ENCODE peak calls at places on chromosomes 6 and 20, in five cellular contexts. A, E, X, M and Q are unnamed samples.

GRCh38 chr6:169169941-169170582 is 83.6 kb downstream of the THBS2 start:
- DNase-seq in X (no peak), E (no peak), M (peak; percentile 8), A (no peak), Q (no peak)

GRCh38 chr6:82996156-82996555 is 69.5 kb downstream of the UBE3D start:
- DNase-seq in A (no peak), E (no peak), M (no peak), X (no peak), Q (no peak)

GRCh38 chr6:6811151-6812002 is 222.9 kb downstream of the LY86 start:
- DNase-seq in X (no peak), M (peak; percentile 79), A (peak; percentile 47), E (peak; percentile 67), Q (peak; percentile 93)

GRCh38 chr6:16711551-16712249 is 49.6 kb downstream of the ATXN1 start:
- DNase-seq in M (no peak), E (no peak), A (no peak), X (no peak), Q (no peak)

GRCh38 chr6:37019065-37019450 is 13.6 kb downstream of the FGD2 start:
- DNase-seq in A (no peak), E (no peak), X (no peak), M (no peak), Q (no peak)

GRCh38 chr6:155047523-155047922 is 52.4 kb downstream of the TIAM2 start:
- DNase-seq in A (no peak), E (no peak), X (no peak), M (no peak), Q (no peak)

GRCh38 chr20:52247548-52247947 is 56.0 kb upstream of the ZFP64 start:
- DNase-seq in A (no peak), X (no peak), E (no peak), M (no peak), Q (no peak)

GRCh38 chr6:138538390-138539031 is 39.2 kb upstream of the NHSL1 start:
- DNase-seq in X (no peak), M (no peak), E (peak; percentile 83), A (no peak), Q (no peak)

GRCh38 chr6:1461207-1461606 is 71.8 kb downstream of the FOXF2 start:
- DNase-seq in A (no peak), X (no peak), M (no peak), E (peak; percentile 79), Q (peak; percentile 9)

GRCh38 chr6:69825904-69826303 is 29.1 kb upstream of the LMBRD1 start:
- DNase-seq in E (peak; percentile 33), M (no peak), X (no peak), A (no peak), Q (no peak)

GRCh38 chr6:38805682-38806081 is 90.6 kb downstream of the DNAH8 start:
- DNase-seq in X (no peak), M (no peak), E (no peak), A (no peak), Q (no peak)

GRCh38 chr20:6152777-6153176 is 29.9 kb upstream of the FERMT1 start:
- DNase-seq in A (no peak), M (no peak), E (no peak), X (no peak), Q (no peak)

GRCh38 chr6:82251942-82252341 is 4.4 kb upstream of the IBTK start:
- DNase-seq in A (peak; percentile 70), E (peak; percentile 54), M (no peak), X (peak; percentile 26), Q (no peak)

GRCh38 chr20:29079769-29080690 is 2177.4 kb upstream of the DEFB115 start:
- DNase-seq in A (no peak), M (no peak), E (no peak), X (peak; percentile 58), Q (no peak)

GRCh38 chr6:41209976-41210375 is 9.0 kb upstream of the TREML2 start:
- DNase-seq in E (no peak), X (no peak), M (no peak), A (no peak), Q (no peak)

GRCh38 chr6:111173341-111173740 is 86.0 kb downstream of the SLC16A10 start:
- DNase-seq in E (no peak), A (no peak), M (peak; percentile 31), X (no peak), Q (no peak)

GRCh38 chr6:31270788-31271640 is 878 bp downstream of the HLA-C start:
- DNase-seq in X (no peak), A (peak; percentile 71), M (peak; percentile 78), E (peak; percentile 47), Q (no peak)

GRCh38 chr6:38861957-38862401 is 146.9 kb downstream of the DNAH8 start:
- DNase-seq in A (no peak), M (no peak), X (no peak), E (no peak), Q (no peak)

GRCh38 chr6:75115501-75115900 is 90.4 kb downstream of the COL12A1 start:
- DNase-seq in E (peak; percentile 52), M (no peak), A (peak; percentile 46), X (no peak), Q (no peak)

GRCh38 chr6:74130641-74131040 is 434.6 kb downstream of the CD109 start:
- DNase-seq in E (no peak), A (no peak), M (no peak), X (no peak), Q (no peak)

GRCh38 chr6:142833054-142833453 is 111.9 kb downstream of the HIVEP2 start:
- DNase-seq in E (peak; percentile 98), M (no peak), X (no peak), A (no peak), Q (peak; percentile 71)

GRCh38 chr20:37394543-37395410 is 48.8 kb downstream of the SRC start:
- DNase-seq in A (peak; percentile 65), E (no peak), X (no peak), M (no peak), Q (peak; percentile 68)

GRCh38 chr6:133899556-133899955 is 10.6 kb downstream of the TCF21 start:
- DNase-seq in M (no peak), E (peak; percentile 55), X (no peak), A (no peak), Q (no peak)

GRCh38 chr6:21886601-21887091 is 293.1 kb downstream of the SOX4 start:
- DNase-seq in E (peak; percentile 37), X (no peak), M (no peak), A (no peak), Q (no peak)

DNA sequence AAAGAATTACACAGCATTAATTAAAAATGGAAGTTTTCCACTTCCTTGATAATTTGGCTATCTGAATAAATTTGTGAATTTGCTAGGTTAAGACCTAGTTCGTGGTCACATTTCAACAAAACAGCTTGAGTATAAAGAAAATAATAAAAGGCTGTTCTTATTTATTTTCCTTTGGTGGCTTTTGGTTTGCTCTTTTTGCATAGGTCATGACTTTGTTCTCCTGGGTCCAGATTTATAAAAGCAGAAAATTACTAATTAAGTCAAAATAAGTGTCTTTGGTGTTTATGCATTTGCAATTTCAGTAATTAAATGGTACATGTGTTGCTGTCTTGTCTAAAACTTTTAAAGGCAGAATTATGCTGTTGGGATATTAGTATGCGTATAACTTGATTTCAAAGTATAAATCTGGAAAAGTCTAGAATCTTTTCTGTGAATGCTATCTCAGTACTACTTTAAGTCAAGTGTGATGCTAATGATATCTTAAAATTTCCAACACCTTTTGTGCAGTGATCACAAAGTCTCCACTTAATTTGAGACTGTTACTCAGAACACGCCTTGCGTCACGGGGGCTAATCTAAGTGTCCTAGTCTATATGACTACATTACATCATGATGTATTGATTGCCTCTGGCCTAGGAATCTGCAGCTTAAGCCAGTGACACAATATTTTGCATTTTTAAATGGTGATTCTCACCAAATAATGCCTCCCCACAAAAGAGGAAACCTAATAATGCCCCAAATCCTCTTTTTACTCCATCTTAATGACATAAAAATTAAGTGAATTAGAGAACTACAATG is 41.0 kb downstream of the GNAS start:
- DNase-seq in M (no peak), X (no peak), A (no peak), E (peak; percentile 34), Q (no peak)
- H4K20me1 ChIP-seq in M (no peaks in the 10 kb centered on the region), X (no peaks in the 10 kb centered on the region), A (peaks cover 65% of the 10 kb centered on the region), E (peaks cover 59% of the 10 kb centered on the region), Q (peaks cover 16% of the 10 kb centered on the region)

DNA sequence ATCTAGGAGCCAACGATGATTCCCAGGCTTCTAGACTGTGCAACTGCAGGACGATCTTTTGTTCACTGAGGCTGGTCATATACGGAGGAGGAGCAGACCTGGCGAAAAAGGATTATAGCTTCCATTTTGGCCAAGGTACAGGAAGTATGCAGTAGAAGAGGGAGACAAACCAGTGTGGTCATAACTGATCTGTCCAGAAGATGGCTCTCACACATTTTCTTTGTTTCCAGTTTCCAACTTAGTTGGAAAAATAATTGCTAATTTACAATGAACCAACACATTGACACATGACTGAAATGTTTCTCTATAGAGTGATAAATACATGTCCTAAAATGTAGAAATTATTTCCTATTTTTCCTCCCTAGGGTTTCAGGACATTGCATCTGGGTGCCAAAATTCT is 364.1 kb upstream of the BTBD3 start:
- DNase-seq in A (no peak), M (no peak), E (peak; percentile 18), X (no peak), Q (no peak)
- TF ChIP-seq CTCF in A (no peak), M (peak; percentile 39), E (peak; percentile 48), X (no peak), Q (peak; percentile 44)

GRCh38 chr20:31717478-31717946 is 5.2 kb downstream of the BCL2L1 start:
- DNase-seq in E (no peak), A (no peak), X (no peak), M (no peak), Q (no peak)

GRCh38 chr20:31716351-31716750 is 6.3 kb downstream of the BCL2L1 start:
- DNase-seq in A (no peak), X (no peak), M (no peak), E (no peak), Q (no peak)

GRCh38 chr20:31713312-31714049 is 9.2 kb downstream of the BCL2L1 start:
- DNase-seq in X (no peak), M (peak; percentile 56), A (no peak), E (peak; percentile 91), Q (no peak)

GRCh38 chr20:31716818-31717477 is 5.7 kb downstream of the BCL2L1 start:
- DNase-seq in M (no peak), X (no peak), E (no peak), A (no peak), Q (no peak)

DNA sequence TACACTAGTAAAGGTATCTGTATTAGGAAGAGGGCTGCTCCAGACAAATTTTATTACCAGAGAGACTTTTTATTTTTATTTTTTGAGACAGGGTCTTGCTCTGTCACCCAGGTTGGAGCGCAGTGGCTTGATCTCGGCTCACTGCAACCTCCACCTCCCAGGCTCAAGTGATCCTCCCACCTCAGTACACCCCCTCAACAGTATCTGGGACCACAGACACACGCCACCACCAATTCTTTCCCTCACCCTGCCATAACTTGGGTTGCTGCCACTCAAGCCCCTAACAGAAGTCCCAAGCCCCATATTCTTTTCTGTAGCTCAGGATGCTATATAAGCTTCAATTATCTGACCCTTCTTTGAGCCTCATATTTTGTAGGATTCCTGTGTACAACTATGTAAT is 6.9 kb downstream of the BCL2L1 start:
- DNase-seq in X (no peak), M (no peak), A (no peak), E (no peak), Q (no peak)
- H4K20me1 ChIP-seq in X (peaks cover 29% of the 10 kb centered on the region), M (no peaks in the 10 kb centered on the region), A (peaks cover 12% of the 10 kb centered on the region), E (no peaks in the 10 kb centered on the region), Q (no peaks in the 10 kb centered on the region)

GRCh38 chr20:13788167-13788834 is 3.5 kb downstream of the NDUFAF5 start:
- DNase-seq in A (peak; percentile 64), M (peak; percentile 46), X (peak; percentile 18), E (peak; percentile 69), Q (peak; percentile 35)
- TF ChIP-seq CTCF in A (peak; percentile 65), M (peak; percentile 69), X (peak; percentile 47), E (peak; percentile 57), Q (peak; percentile 55)

GRCh38 chr20:50512323-50512722 is 2.1 kb downstream of the PTPN1 start:
- DNase-seq in M (no peak), X (no peak), A (no peak), E (no peak), Q (no peak)
- H4K20me1 ChIP-seq in M (no peaks in the 10 kb centered on the region), X (peaks cover 10% of the 10 kb centered on the region), A (peaks cover 64% of the 10 kb centered on the region), E (peaks cover 46% of the 10 kb centered on the region), Q (peaks cover 7% of the 10 kb centered on the region)

GRCh38 chr6:43355862-43356590 is 13.4 kb downstream of the ZNF318 start:
- DNase-seq in X (no peak), E (peak; percentile 15), M (peak; percentile 40), A (peak; percentile 31), Q (no peak)
- TF ChIP-seq CTCF in X (peak; percentile 37), E (peak; percentile 35), M (peak; percentile 64), A (peak; percentile 46), Q (peak; percentile 47)